ENCODE peak calls at places on chromosome 16, in ten cellular contexts. Z is prostate gland, A is transverse colon, H is K562, Q is stomach, C is SK-N-SH, R is endothelial cell of umbilical vein, S is breast epithelium, F is vagina, O is GM23338. T is an unnamed sample. For H3K4me1 and H3K36me3, the result is how much of the 10 kb centered on the place peaks cover.

GRCh38 chr16:38941-39892 is 14.2 kb downstream of the POLR3K start:
- DNase-seq in Z (no peak), H (peak), R (no peak), C (no peak), O (no peak), A (peak), F (no peak), S (peak), Q (peak), T (no peak)

GRCh38 chr16:29114476-29115012 is 129.7 kb downstream of the LAT start:
- DNase-seq in H (no peak), C (no peak), F (no peak), S (no peak), O (no peak), Z (no peak), Q (no peak), A (no peak), R (no peak), T (no peak)

GRCh38 chr16:914453-914852 is 56.3 kb downstream of the LMF1 start:
- DNase-seq in H (no peak), S (no peak), A (no peak), O (no peak), C (no peak), Z (no peak), Q (no peak), F (no peak), R (peak), T (no peak)

GRCh38 chr16:87860553-87861299 is 8.6 kb downstream of the SLC7A5 start:
- DNase-seq in A (no peak), F (no peak), S (no peak), C (peak), Z (no peak), R (peak), O (no peak), H (peak), Q (no peak), T (peak)

GRCh38 chr16:77591347-77591746 is 131.0 kb upstream of the NUDT7 start:
- DNase-seq in H (no peak), S (no peak), R (peak), Q (no peak), O (no peak), C (no peak), F (no peak), A (no peak), Z (no peak), T (no peak)

GRCh38 chr16:19382887-19383816 is 34.5 kb upstream of the TMC5 start:
- DNase-seq in H (no peak), Z (no peak), O (no peak), R (no peak), F (no peak), C (peak), S (no peak), Q (peak), A (no peak), T (no peak)

GRCh38 chr16:17334096-17334495 is 136.7 kb downstream of the XYLT1 start:
- DNase-seq in S (no peak), Z (no peak), F (no peak), Q (no peak), C (no peak), A (no peak), R (no peak), O (no peak), H (no peak), T (peak)

GRCh38 chr16:88062341-88062861 is 111.2 kb downstream of the BANP start:
- DNase-seq in A (no peak), S (no peak), Q (no peak), O (no peak), H (no peak), C (peak), R (no peak), F (no peak), Z (no peak), T (peak)

GRCh38 chr16:11621920-11622651 is 35.4 kb upstream of the LITAF start:
- DNase-seq in A (no peak), Z (no peak), O (no peak), C (peak), Q (no peak), H (no peak), S (no peak), F (no peak), R (no peak), T (no peak)

GRCh38 chr16:24717411-24717810 is 12.0 kb upstream of the TNRC6A start:
- DNase-seq in C (no peak), F (no peak), S (no peak), O (no peak), Z (no peak), Q (no peak), R (no peak), H (no peak), A (no peak), T (no peak)

GRCh38 chr16:6331770-6332169 is 1000.9 kb upstream of the RBFOX1 start:
- DNase-seq in A (no peak), Q (no peak), R (no peak), S (no peak), C (no peak), F (no peak), H (no peak), Z (no peak), O (no peak), T (no peak)

GRCh38 chr16:16083421-16084156 is 134.2 kb downstream of the ABCC1 start:
- DNase-seq in A (no peak), S (no peak), C (no peak), O (no peak), F (no peak), H (peak), Q (no peak), Z (no peak), R (no peak), T (no peak)

GRCh38 chr16:69040144-69040909 is 65.1 kb upstream of the HAS3 start:
- DNase-seq in O (no peak), C (no peak), H (no peak), A (no peak), Z (no peak), S (no peak), F (no peak), R (peak), Q (no peak), T (peak)

GRCh38 chr16:83933885-83934683 is 19.0 kb upstream of the OSGIN1 start:
- DNase-seq in S (no peak), F (no peak), A (no peak), H (no peak), Q (no peak), O (no peak), R (no peak), C (no peak), Z (no peak), T (no peak)

GRCh38 chr16:78879046-78879445 is 721.5 kb downstream of the MAF start:
- DNase-seq in Q (no peak), O (no peak), R (no peak), F (no peak), A (no peak), H (no peak), S (no peak), Z (no peak), C (no peak), T (no peak)

GRCh38 chr16:559411-560207 is 585 bp upstream of the PRR35 start:
- DNase-seq in H (no peak), O (no peak), R (no peak), Z (no peak), C (peak), A (no peak), S (no peak), Q (no peak), F (no peak), T (no peak)

GRCh38 chr16:86224126-86224525 is 286.2 kb upstream of the FOXF1 start:
- DNase-seq in Q (peak), C (no peak), O (no peak), Z (no peak), A (no peak), F (no peak), H (no peak), R (no peak), S (no peak), T (peak)

GRCh38 chr16:49484454-49484853 is 110.8 kb downstream of the C16orf78 start:
- DNase-seq in F (no peak), S (peak), C (peak), O (peak), Q (peak), H (peak), R (no peak), Z (peak), A (peak), T (peak)

GRCh38 chr16:58435779-58436178 is 43.5 kb downstream of the GINS3 start:
- DNase-seq in H (no peak), Z (no peak), Q (no peak), O (no peak), R (no peak), A (no peak), S (no peak), F (no peak), C (no peak), T (no peak)

GRCh38 chr16:85448557-85449194 is 164.4 kb upstream of the GSE1 start:
- DNase-seq in Q (peak), C (peak), F (no peak), S (no peak), R (no peak), O (no peak), Z (no peak), A (peak), H (no peak), T (no peak)

GRCh38 chr16:68022278-68022727 is 729 bp downstream of the DDX28 start:
- DNase-seq in F (no peak), A (no peak), Q (no peak), O (no peak), R (no peak), H (no peak), C (no peak), Z (no peak), S (no peak), T (no peak)

GRCh38 chr16:55672471-55672870 is 16.7 kb downstream of the SLC6A2 start:
- DNase-seq in H (no peak), Q (no peak), A (no peak), O (no peak), S (no peak), F (no peak), Z (no peak), R (no peak), C (no peak), T (no peak)

GRCh38 chr16:12271006-12271405 is 294.5 kb downstream of the SNX29 start:
- DNase-seq in H (peak), Z (no peak), R (no peak), Q (no peak), C (no peak), A (no peak), O (peak), F (no peak), S (no peak), T (no peak)

GRCh38 chr16:85554114-85554790 is 58.9 kb upstream of the GSE1 start:
- DNase-seq in F (no peak), R (peak), C (peak), Z (peak), Q (peak), H (peak), O (peak), A (peak), S (peak), T (peak)

GRCh38 chr16:83762141-83763024 is 45.4 kb upstream of the HSBP1 start:
- DNase-seq in H (no peak), F (no peak), C (no peak), Q (no peak), Z (no peak), O (no peak), S (no peak), R (no peak), A (no peak), T (no peak)

GRCh38 chr16:73568769-73569168 is 520.8 kb upstream of the ZFHX3 start:
- DNase-seq in S (no peak), A (no peak), Q (no peak), Z (no peak), H (no peak), R (no peak), F (no peak), C (peak), O (no peak), T (no peak)

GRCh38 chr16:59964232-59964924 is 1230.3 kb upstream of the GOT2 start:
- DNase-seq in F (no peak), O (no peak), Q (no peak), Z (no peak), R (no peak), C (no peak), S (no peak), A (no peak), H (no peak), T (no peak)

GRCh38 chr16:85981826-85982562 is 83.0 kb downstream of the IRF8 start:
- DNase-seq in H (no peak), S (no peak), A (no peak), C (no peak), Z (no peak), F (no peak), R (no peak), Q (no peak), O (no peak), T (peak)

GRCh38 chr16:50246299-50247122 is 19.8 kb upstream of the ADCY7 start:
- DNase-seq in Q (no peak), O (peak), A (no peak), H (no peak), R (no peak), F (no peak), C (peak), S (peak), Z (no peak), T (peak)

DNA sequence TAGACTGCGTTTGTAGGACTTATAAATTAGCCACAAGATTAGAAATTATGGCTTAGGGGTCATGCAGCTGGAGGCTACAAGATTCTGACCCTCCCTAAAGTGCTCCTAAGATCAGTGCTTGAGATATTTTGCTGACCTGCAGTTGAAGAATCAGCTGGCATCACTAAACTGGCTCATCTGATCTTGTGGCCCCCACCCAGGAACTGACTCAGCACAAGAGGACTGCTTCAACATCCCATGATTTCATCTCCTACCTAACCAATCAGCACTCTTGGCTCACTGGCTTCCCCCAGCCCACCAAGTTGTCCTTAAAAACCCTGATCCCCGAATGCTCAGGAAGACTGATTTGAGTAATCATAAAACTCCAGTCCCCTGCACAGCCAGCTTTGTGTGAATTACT is 86.4 kb upstream of the ERCC4 start:
- DNase-seq in Z (no peak), O (no peak), Q (no peak), H (no peak), S (no peak), R (no peak), F (no peak), A (no peak), C (no peak), T (no peak)
- H3K4me1 ChIP-seq in Z (under half), O (under half), Q (under half), H (under half), S (under half), R (under half), F (under half), A (under half), C (under half), T (under half)

GRCh38 chr16:75603241-75603640 is 19.8 kb downstream of the ADAT1 start:
- DNase-seq in R (no peak), O (no peak), S (no peak), Q (no peak), H (no peak), Z (no peak), C (no peak), A (no peak), F (no peak), T (no peak)
- H3K36me3 ChIP-seq in R (under half), O (under half), S (under half), Q (under half), H (under half), Z (under half), C (half or more), A (under half), F (under half), T (half or more)

GRCh38 chr16:75494696-75495601 is at the start of gene CHST6:
- DNase-seq in C (peak), Z (no peak), F (no peak), S (no peak), R (peak), A (peak), H (peak), Q (no peak), O (peak), T (no peak)

GRCh38 chr16:75491876-75492275 is 3.4 kb downstream of the CHST6 start:
- DNase-seq in H (no peak), O (peak), R (no peak), Q (no peak), Z (no peak), F (no peak), C (peak), A (no peak), S (no peak), T (no peak)

GRCh38 chr16:75496546-75496945 is 1.3 kb upstream of the CHST6 start:
- DNase-seq in Q (no peak), R (no peak), O (no peak), H (no peak), F (no peak), Z (no peak), S (no peak), A (no peak), C (no peak), T (no peak)

GRCh38 chr16:75497558-75497957 is 2.3 kb upstream of the CHST6 start:
- DNase-seq in Q (no peak), C (no peak), R (no peak), F (no peak), A (no peak), S (no peak), Z (no peak), H (no peak), O (no peak), T (no peak)

GRCh38 chr16:75494184-75494583 is 1.1 kb downstream of the CHST6 start:
- DNase-seq in C (no peak), F (no peak), H (no peak), S (no peak), Q (no peak), R (no peak), A (no peak), O (no peak), Z (no peak), T (no peak)
- TF ChIP-seq POLR2AphosphoS5 in C (no peak), F (no peak), H (no peak), S (no peak), Q (no peak), R (no peak), A (no peak), O (no peak), Z (no peak), T (no peak)

GRCh38 chr16:3842994-3843393 is 37.5 kb downstream of the CREBBP start:
- DNase-seq in Q (no peak), O (no peak), F (no peak), R (no peak), Z (no peak), A (no peak), C (peak), S (no peak), H (no peak), T (peak)
- H3K4me1 ChIP-seq in Q (half or more), O (under half), F (half or more), R (under half), Z (under half), A (under half), C (under half), S (under half), H (under half), T (half or more)

GRCh38 chr16:27528294-27528693 is 21.4 kb downstream of the GTF3C1 start:
- DNase-seq in A (no peak), H (no peak), F (no peak), S (no peak), C (no peak), O (no peak), Q (no peak), Z (peak), R (no peak), T (no peak)
- H3K36me3 ChIP-seq in A (under half), H (half or more), F (under half), S (under half), C (half or more), O (half or more), Q (half or more), Z (under half), R (half or more), T (half or more)

DNA sequence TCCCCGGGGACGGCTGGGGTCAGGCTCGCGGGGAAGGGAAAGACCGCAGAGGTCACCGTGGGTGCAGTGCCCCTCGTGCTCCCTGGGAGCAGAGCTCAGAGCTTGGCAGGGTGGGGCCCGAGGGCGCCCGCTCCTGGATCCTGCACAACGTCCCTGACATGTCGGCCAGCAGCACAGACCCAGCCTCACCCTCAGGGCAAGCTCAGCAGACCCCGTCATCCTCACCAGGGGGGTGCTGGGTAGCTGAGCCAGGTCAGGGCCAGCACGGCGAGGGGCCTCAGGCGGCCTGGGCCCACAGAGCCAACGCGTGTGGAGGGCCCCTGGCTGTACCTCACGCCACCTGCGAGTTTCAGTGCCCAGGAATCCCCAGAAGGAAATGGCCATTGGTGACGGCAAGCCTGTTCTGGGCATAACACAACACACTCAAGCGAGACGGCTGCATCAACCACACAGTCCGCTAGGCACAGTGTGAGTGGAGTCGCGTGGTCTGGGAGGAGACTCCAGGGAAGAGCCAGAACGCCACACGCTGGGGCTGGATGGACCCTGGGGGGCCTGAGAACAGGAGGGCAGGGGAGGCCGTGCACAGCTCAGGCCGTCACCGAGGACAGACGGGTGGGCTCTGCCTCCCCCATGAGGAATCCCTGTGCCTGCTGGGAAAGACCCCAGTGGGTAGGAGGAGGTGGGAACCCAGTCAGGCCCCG is 60.3 kb downstream of the ZNF778 start:
- DNase-seq in S (no peak), O (no peak), Z (no peak), R (no peak), C (no peak), A (no peak), H (no peak), F (no peak), Q (no peak), T (no peak)
- TF ChIP-seq POLR2AphosphoS5 in S (no peak), O (no peak), Z (no peak), R (no peak), C (no peak), A (no peak), H (no peak), F (no peak), Q (no peak), T (no peak)

GRCh38 chr16:70701036-70701435 is 15.2 kb upstream of the MTSS2 start:
- DNase-seq in Z (no peak), H (no peak), C (no peak), A (no peak), F (no peak), O (no peak), Q (no peak), S (no peak), R (no peak), T (no peak)
- H3K4me1 ChIP-seq in Z (under half), H (under half), C (half or more), A (half or more), F (half or more), O (under half), Q (half or more), S (half or more), R (under half), T (half or more)

T was measured in sigmoid colon.